ENCODE peak calls at places on chromosomes 6 and 20, in five cellular contexts. W is NCI-H524 treated with DMSO at 0.1 percent for 48 hours, Z is psoas muscle, A is ascending aorta, G is T-helper 2 cell. R is an unnamed sample.

GRCh38 chr6:14596410-14596809 is 478.8 kb downstream of the CD83 start:
- DNase-seq in W (no peak), G (no peak), A (no peak), Z (no peak), R (no peak)

GRCh38 chr20:54680872-54681297 is 205.5 kb downstream of the DOK5 start:
- DNase-seq in G (no peak), Z (no peak), A (no peak), W (no peak), R (no peak)

GRCh38 chr6:12075067-12075563 is 63.0 kb downstream of the HIVEP1 start:
- DNase-seq in A (no peak), G (no peak), W (no peak), Z (no peak), R (no peak)

GRCh38 chr6:137904822-137905617 is 38.0 kb downstream of the TNFAIP3 start:
- DNase-seq in G (no peak), Z (no peak), A (peak; percentile 67), W (no peak), R (peak; percentile 34)

GRCh38 chr6:38271081-38271480 is 368.6 kb downstream of the BTBD9 start:
- DNase-seq in G (no peak), A (no peak), W (no peak), Z (no peak), R (no peak)

GRCh38 chr6:28907394-28907793 is 16.4 kb downstream of the TRIM27 start:
- DNase-seq in Z (no peak), A (peak; percentile 80), W (no peak), G (no peak), R (no peak)

GRCh38 chr6:130029163-130029562 is 10.8 kb downstream of the L3MBTL3 start:
- DNase-seq in Z (no peak), A (no peak), G (no peak), W (no peak), R (no peak)

GRCh38 chr20:4767084-4767483 is 45.4 kb downstream of the PRND start:
- DNase-seq in W (no peak), G (no peak), A (no peak), Z (no peak), R (no peak)

GRCh38 chr20:53712212-53712977 is 118.8 kb upstream of the ZNF217 start:
- DNase-seq in G (no peak), A (no peak), W (no peak), Z (no peak), R (no peak)

GRCh38 chr6:69630767-69631166 is 166.0 kb downstream of the LMBRD1 start:
- DNase-seq in Z (no peak), G (no peak), W (no peak), A (no peak), R (no peak)

GRCh38 chr6:82364087-82365010 is 732 bp downstream of the TPBG start:
- DNase-seq in G (no peak), W (no peak), Z (peak; percentile 70), A (peak; percentile 74), R (peak; percentile 1)

GRCh38 chr20:6287471-6287870 is 164.6 kb upstream of the FERMT1 start:
- DNase-seq in A (no peak), G (no peak), Z (no peak), W (no peak), R (no peak)

GRCh38 chr6:127832381-127832780 is 68.5 kb downstream of the THEMIS start:
- DNase-seq in W (no peak), A (no peak), G (no peak), Z (no peak), R (no peak)

GRCh38 chr6:35687658-35688604 is 784 bp downstream of the FKBP5 start:
- DNase-seq in A (peak; percentile 76), G (peak; percentile 28), W (no peak), Z (peak; percentile 85), R (peak; percentile 42)

GRCh38 chr20:43727980-43728590 is 1.3 kb upstream of the GTSF1L start:
- DNase-seq in A (no peak), Z (no peak), W (no peak), G (no peak), R (no peak)

GRCh38 chr20:63234693-63235398 is 859 bp upstream of the BIRC7 start:
- DNase-seq in A (no peak), G (no peak), Z (no peak), W (no peak), R (no peak)